ENCODE peak calls at places on chromosomes 4 and X, in five cellular contexts. F is T-helper 2 cell, P is D341Med, E is BE2C, Q is ELF-1. V is an unnamed sample.

GRCh38 chr4:124144302-124144701 is 568.2 kb downstream of the ANKRD50 start:
- DNase-seq in F (no peak), P (peak), E (no peak), Q (no peak), V (no peak)

GRCh38 chrX:80879143-80879542 is 69.5 kb upstream of the BRWD3 start:
- DNase-seq in F (peak), P (no peak), E (peak), Q (no peak), V (no peak)

GRCh38 chrX:125894947-125895346 is 271.1 kb downstream of the DCAF12L2 start:
- DNase-seq in F (no peak), P (no peak), E (no peak), Q (peak), V (no peak)

GRCh38 chr4:85986266-85986665 is 373.6 kb downstream of the MAPK10 start:
- DNase-seq in F (no peak), P (no peak), E (no peak), Q (no peak), V (no peak)

GRCh38 chr4:156559346-156559745 is 412.3 kb downstream of the PDGFC start:
- DNase-seq in F (no peak), P (no peak), E (no peak), Q (no peak), V (no peak)

GRCh38 chr4:142563682-142564291 is 282.3 kb downstream of the INPP4B start:
- DNase-seq in F (no peak), P (no peak), E (no peak), Q (peak), V (no peak)

GRCh38 chr4:140109626-140110213 is 44.3 kb downstream of the MAML3 start:
- DNase-seq in F (no peak), P (no peak), E (peak), Q (no peak), V (no peak)

GRCh38 chr4:177509346-177509745 is 67.1 kb upstream of the AGA start:
- DNase-seq in F (no peak), P (no peak), E (no peak), Q (no peak), V (no peak)

GRCh38 chr4:182547435-182547834 is 304.2 kb downstream of the TENM3 start:
- DNase-seq in F (peak), P (no peak), E (no peak), Q (no peak), V (no peak)

GRCh38 chr4:144575181-144575580 is 70.8 kb upstream of the HHIP start:
- DNase-seq in F (no peak), P (peak), E (no peak), Q (no peak), V (peak)

GRCh38 chr4:123640271-123640670 is 243.7 kb downstream of the SPRY1 start:
- DNase-seq in F (peak), P (no peak), E (no peak), Q (no peak), V (peak)

GRCh38 chr4:109998867-109999303 is 86.2 kb downstream of the EGF start:
- DNase-seq in F (peak), P (peak), E (no peak), Q (no peak), V (peak)

GRCh38 chrX:125507119-125507518 is 187.4 kb downstream of the TEX13C start:
- DNase-seq in F (no peak), P (no peak), E (no peak), Q (no peak), V (peak)

GRCh38 chr4:947491-947971 is 15.3 kb downstream of the TMEM175 start:
- DNase-seq in F (no peak), P (peak), E (no peak), Q (no peak), V (no peak)

GRCh38 chr4:144902614-144903013 is 195.4 kb downstream of the ANAPC10 start:
- DNase-seq in F (no peak), P (no peak), E (no peak), Q (no peak), V (no peak)

GRCh38 chr4:40585201-40585789 is 44.4 kb downstream of the RBM47 start:
- DNase-seq in F (no peak), P (no peak), E (no peak), Q (no peak), V (no peak)

GRCh38 chrX:25020391-25021131 is 4.8 kb upstream of the ARX start:
- DNase-seq in F (no peak), P (peak), E (peak), Q (peak), V (no peak)

GRCh38 chr4:102537280-102537679 is 36.1 kb downstream of the NFKB1 start:
- DNase-seq in F (no peak), P (no peak), E (no peak), Q (no peak), V (no peak)

GRCh38 chrX:48472851-48473717 is 2.9 kb upstream of the FTSJ1 start:
- DNase-seq in F (no peak), P (peak), E (no peak), Q (peak), V (no peak)

GRCh38 chr4:16516796-16517413 is 290.6 kb upstream of the TAPT1 start:
- DNase-seq in F (no peak), P (peak), E (peak), Q (peak), V (no peak)

GRCh38 chrX:151363316-151363715 is 33.7 kb upstream of the VMA21 start:
- DNase-seq in F (no peak), P (no peak), E (no peak), Q (no peak), V (no peak)

GRCh38 chr4:102285831-102286230 is 59.5 kb downstream of the SLC39A8 start:
- DNase-seq in F (no peak), P (no peak), E (no peak), Q (no peak), V (no peak)

GRCh38 chr4:109302366-109303140 is at the start of gene COL25A1:
- DNase-seq in F (peak), P (peak), E (peak), Q (peak), V (no peak)

V was measured in RKO.